ENCODE peak calls at places on chromosomes 2 and 18, in seven cellular contexts. I is Right ventricle myocardium superior; A is neural progenitor cell; G is germinal center; T is GM12865; P is IMR-90; K is activated CD4-positive, alpha-beta T cell treated with anti-CD3 and anti-CD28 coated beads, Interleukin-2, amount 50 U/mL, for 1 hour. X is an unnamed sample.

GRCh38 chr2:230940476-230940815 is 15.4 kb upstream of the GPR55 start:
- DNase-seq in T (no peak), K (no peak), G (no peak), P (no peak), I (peak), A (no peak), X (no peak)

GRCh38 chr18:12278153-12278764 is 24.1 kb downstream of the CIDEA start:
- DNase-seq in I (no peak), K (no peak), T (peak), G (no peak), P (peak), A (peak), X (no peak)

GRCh38 chr2:46064396-46064795 is 232.8 kb upstream of the EPAS1 start:
- DNase-seq in P (no peak), I (no peak), G (no peak), T (no peak), K (no peak), A (no peak), X (no peak)

GRCh38 chr2:203018181-203018580 is 3.5 kb downstream of the NBEAL1 start:
- DNase-seq in G (no peak), T (peak), A (no peak), K (no peak), I (no peak), P (peak), X (no peak)

GRCh38 chr2:147716906-147717305 is 127.9 kb upstream of the ACVR2A start:
- DNase-seq in T (no peak), A (no peak), P (no peak), G (no peak), K (no peak), I (no peak), X (no peak)

GRCh38 chr18:32300914-32301313 is 111.1 kb downstream of the MEP1B start:
- DNase-seq in P (peak), K (no peak), T (no peak), A (no peak), G (no peak), I (no peak), X (no peak)

GRCh38 chr18:79507546-79508480 is 112.1 kb downstream of the NFATC1 start:
- DNase-seq in K (peak), A (no peak), I (peak), G (peak), T (no peak), P (peak), X (peak)

GRCh38 chr2:98518106-98518505 is 73.4 kb downstream of the INPP4A start:
- DNase-seq in G (peak), A (peak), T (peak), P (no peak), K (peak), I (no peak), X (no peak)

GRCh38 chr2:37376421-37377186 is 32.2 kb downstream of the QPCT start:
- DNase-seq in P (peak), A (no peak), K (no peak), T (peak), I (no peak), G (peak), X (peak)

GRCh38 chr2:241857572-241858121 is 1.0 kb downstream of the PDCD1 start:
- DNase-seq in T (no peak), P (no peak), K (no peak), I (peak), A (no peak), G (no peak), X (no peak)

GRCh38 chr18:55573386-55573785 is 14.6 kb downstream of the TCF4 start:
- DNase-seq in P (no peak), I (no peak), A (peak), G (no peak), K (no peak), T (no peak), X (no peak)

GRCh38 chr2:68248361-68248760 is 4.0 kb downstream of the PPP3R1 start:
- DNase-seq in A (no peak), T (no peak), K (no peak), P (no peak), G (no peak), I (no peak), X (no peak)